ENCODE peak calls at places on chromosome 19, in five cellular contexts. One of them, this sample, is unnamed.

GRCh38 chr19:52270266-52270885 is 989 bp downstream of the ZNF766 start:
- DNase-seq in K562: no peak
- DNase-seq in AG09309: no peak
- DNase-seq in left ventricle myocardium inferior: no peak
- DNase-seq in heart right ventricle: no peak
- DNase-seq in this sample: peak; percentile 5

GRCh38 chr19:21256722-21257121 is 72.5 kb downstream of the ZNF708 start:
- DNase-seq in K562: peak; percentile 34
- DNase-seq in AG09309: no peak
- DNase-seq in left ventricle myocardium inferior: no peak
- DNase-seq in heart right ventricle: no peak
- DNase-seq in this sample: no peak

GRCh38 chr19:46716013-46716671 is 772 bp downstream of the PRKD2 start:
- DNase-seq in K562: peak; percentile 44
- DNase-seq in AG09309: no peak
- DNase-seq in left ventricle myocardium inferior: no peak
- DNase-seq in heart right ventricle: no peak
- DNase-seq in this sample: peak; percentile 63

GRCh38 chr19:51564791-51565190 is 6.3 kb upstream of the ZNF175 start:
- DNase-seq in K562: peak; percentile 57
- DNase-seq in AG09309: no peak
- DNase-seq in left ventricle myocardium inferior: no peak
- DNase-seq in heart right ventricle: no peak
- DNase-seq in this sample: no peak

GRCh38 chr19:49691243-49692101 is 556 bp downstream of the CPT1C start:
- DNase-seq in K562: no peak
- DNase-seq in AG09309: no peak
- DNase-seq in left ventricle myocardium inferior: peak; percentile 68
- DNase-seq in heart right ventricle: peak; percentile 64
- DNase-seq in this sample: peak; percentile 65

GRCh38 chr19:18898081-18898532 is 2.1 kb upstream of the CERS1 start:
- DNase-seq in K562: peak; percentile 62
- DNase-seq in AG09309: no peak
- DNase-seq in left ventricle myocardium inferior: no peak
- DNase-seq in heart right ventricle: no peak
- DNase-seq in this sample: no peak

GRCh38 chr19:30159636-30160035 is 212.5 kb upstream of the ZNF536 start:
- DNase-seq in K562: no peak
- DNase-seq in AG09309: no peak
- DNase-seq in left ventricle myocardium inferior: no peak
- DNase-seq in heart right ventricle: no peak
- DNase-seq in this sample: no peak

GRCh38 chr19:20664917-20665781 is 3.8 kb upstream of the ZNF626 start:
- DNase-seq in K562: peak; percentile 12
- DNase-seq in AG09309: no peak
- DNase-seq in left ventricle myocardium inferior: peak; percentile 29
- DNase-seq in heart right ventricle: peak; percentile 41
- DNase-seq in this sample: no peak

GRCh38 chr19:40959338-40959737 is 31.7 kb upstream of the CYP2B6 start:
- DNase-seq in K562: no peak
- DNase-seq in AG09309: no peak
- DNase-seq in left ventricle myocardium inferior: no peak
- DNase-seq in heart right ventricle: no peak
- DNase-seq in this sample: no peak

GRCh38 chr19:21233691-21234090 is 91.9 kb downstream of the ZNF431 start:
- DNase-seq in K562: no peak
- DNase-seq in AG09309: no peak
- DNase-seq in left ventricle myocardium inferior: no peak
- DNase-seq in heart right ventricle: no peak
- DNase-seq in this sample: no peak

GRCh38 chr19:13984875-13985741 is 21.0 kb downstream of the RFX1 start:
- DNase-seq in K562: no peak
- DNase-seq in AG09309: no peak
- DNase-seq in left ventricle myocardium inferior: no peak
- DNase-seq in heart right ventricle: no peak
- DNase-seq in this sample: no peak

GRCh38 chr19:7779631-7780486 is 16.8 kb downstream of the CLEC4M start:
- DNase-seq in K562: no peak
- DNase-seq in AG09309: no peak
- DNase-seq in left ventricle myocardium inferior: no peak
- DNase-seq in heart right ventricle: no peak
- DNase-seq in this sample: no peak

DNA sequence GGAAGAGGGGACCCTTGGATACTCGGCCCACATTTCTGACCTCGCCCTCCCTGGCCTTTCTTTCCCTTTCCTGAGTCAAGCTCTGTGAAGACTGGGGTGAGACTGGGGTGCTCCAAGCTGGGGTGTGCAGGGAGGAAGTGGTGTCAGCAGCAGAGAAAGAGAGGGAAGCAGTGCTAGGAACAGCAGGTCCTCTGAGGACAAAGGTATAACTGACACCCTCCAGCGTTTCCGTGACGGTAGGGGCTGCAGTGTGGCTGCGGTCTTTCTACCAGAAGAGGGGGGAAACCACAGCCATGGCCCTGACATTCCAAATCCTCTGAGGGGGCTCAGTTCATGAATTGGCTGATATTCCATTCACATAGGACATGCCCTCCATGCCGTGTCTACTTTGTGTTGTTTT is 1.1 kb downstream of the KIR3DL2 start:
- DNase-seq in K562: no peak
- DNase-seq in AG09309: no peak
- DNase-seq in left ventricle myocardium inferior: no peak
- DNase-seq in heart right ventricle: no peak
- DNase-seq in this sample: no peak
- TF ChIP-seq CTCF in K562: no peak
- TF ChIP-seq CTCF in AG09309: no peak
- TF ChIP-seq CTCF in left ventricle myocardium inferior: no peak
- TF ChIP-seq CTCF in heart right ventricle: no peak
- TF ChIP-seq CTCF in this sample: no peak

DNA sequence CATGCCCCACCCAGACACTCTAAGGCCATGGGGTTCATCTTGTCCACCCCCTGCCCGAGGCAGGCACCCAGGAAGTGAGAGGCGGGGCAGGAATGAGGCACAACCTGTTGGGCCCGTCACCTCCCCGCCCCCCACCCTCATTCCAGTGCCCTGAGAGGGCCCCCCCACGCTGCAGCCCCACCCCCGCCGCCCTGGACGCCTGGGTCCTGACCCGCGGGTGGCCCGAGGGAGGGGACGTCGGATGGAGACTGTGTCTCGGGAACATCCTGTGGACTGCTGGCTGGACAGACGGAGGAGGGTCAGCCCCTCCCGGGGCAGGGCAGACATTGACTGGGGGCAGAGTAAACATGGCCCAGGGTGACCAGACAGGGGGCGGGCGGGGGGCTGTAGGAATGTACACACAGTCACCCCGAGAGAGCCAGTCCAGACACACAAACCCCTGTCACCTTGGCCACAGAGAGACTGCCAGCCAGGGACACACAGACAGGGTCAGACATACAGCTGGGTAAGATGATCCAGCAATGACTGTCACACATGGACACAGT is 7.4 kb upstream of the JUNB start:
- DNase-seq in K562: peak; percentile 68
- DNase-seq in AG09309: no peak
- DNase-seq in left ventricle myocardium inferior: peak; percentile 70
- DNase-seq in heart right ventricle: peak; percentile 63
- DNase-seq in this sample: no peak
- TF ChIP-seq CTCF in K562: no peak
- TF ChIP-seq CTCF in AG09309: no peak
- TF ChIP-seq CTCF in left ventricle myocardium inferior: no peak
- TF ChIP-seq CTCF in heart right ventricle: no peak
- TF ChIP-seq CTCF in this sample: no peak

GRCh38 chr19:35994868-35995654 is at the start of gene SDHAF1:
- DNase-seq in K562: peak; percentile 98
- DNase-seq in AG09309: peak; percentile 39
- DNase-seq in left ventricle myocardium inferior: peak; percentile 98
- DNase-seq in heart right ventricle: peak; percentile 98
- DNase-seq in this sample: peak; percentile 91
- TF ChIP-seq CTCF in K562: peak; percentile 14
- TF ChIP-seq CTCF in AG09309: no peak
- TF ChIP-seq CTCF in left ventricle myocardium inferior: no peak
- TF ChIP-seq CTCF in heart right ventricle: no peak
- TF ChIP-seq CTCF in this sample: no peak

GRCh38 chr19:11346104-11346940 is at the start of the genes CCDC159 and TMEM205:
- DNase-seq in K562: peak; percentile 99
- DNase-seq in AG09309: peak; percentile 95
- DNase-seq in left ventricle myocardium inferior: peak; percentile 98
- DNase-seq in heart right ventricle: peak; percentile 97
- DNase-seq in this sample: peak; percentile 96
- TF ChIP-seq CTCF in K562: peak; percentile 17
- TF ChIP-seq CTCF in AG09309: no peak
- TF ChIP-seq CTCF in left ventricle myocardium inferior: peak; percentile 21
- TF ChIP-seq CTCF in heart right ventricle: no peak
- TF ChIP-seq CTCF in this sample: no peak

GRCh38 chr19:6022570-6023049 is 44.7 kb upstream of the RANBP3 start:
- DNase-seq in K562: no peak
- DNase-seq in AG09309: no peak
- DNase-seq in left ventricle myocardium inferior: no peak
- DNase-seq in heart right ventricle: no peak
- DNase-seq in this sample: no peak
- TF ChIP-seq CTCF in K562: no peak
- TF ChIP-seq CTCF in AG09309: no peak
- TF ChIP-seq CTCF in left ventricle myocardium inferior: no peak
- TF ChIP-seq CTCF in heart right ventricle: no peak
- TF ChIP-seq CTCF in this sample: peak; percentile 41

GRCh38 chr19:2329528-2329927 is 1.0 kb downstream of the SPPL2B start:
- DNase-seq in K562: peak; percentile 62
- DNase-seq in AG09309: no peak
- DNase-seq in left ventricle myocardium inferior: no peak
- DNase-seq in heart right ventricle: no peak
- DNase-seq in this sample: no peak
- TF ChIP-seq CTCF in K562: no peak
- TF ChIP-seq CTCF in AG09309: no peak
- TF ChIP-seq CTCF in left ventricle myocardium inferior: no peak
- TF ChIP-seq CTCF in heart right ventricle: no peak
- TF ChIP-seq CTCF in this sample: no peak

DNA sequence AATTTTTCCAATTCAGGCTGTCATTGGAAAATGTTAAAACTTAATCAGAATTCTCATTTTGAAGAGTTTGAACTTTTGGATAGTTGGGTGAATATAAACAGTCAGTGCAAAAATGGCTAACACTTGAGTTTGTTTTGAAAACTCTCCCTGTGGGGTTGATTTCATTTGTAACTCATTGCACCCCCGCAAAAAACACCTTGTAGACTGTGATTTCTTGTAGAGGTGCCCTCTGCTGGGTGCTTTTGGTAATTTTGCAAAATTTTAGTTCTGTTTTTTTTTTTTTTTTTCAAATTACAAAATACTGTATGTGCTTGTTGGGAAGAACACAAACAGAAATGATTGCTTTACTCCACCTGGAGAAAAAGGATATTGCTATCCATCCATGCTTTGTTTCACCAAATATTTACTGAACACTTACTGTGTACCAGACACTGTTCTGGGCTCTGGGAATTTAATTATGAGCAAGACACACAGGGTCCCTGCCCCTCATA is 28.2 kb upstream of the GPI start:
- DNase-seq in K562: peak; percentile 42
- DNase-seq in AG09309: no peak
- DNase-seq in left ventricle myocardium inferior: no peak
- DNase-seq in heart right ventricle: no peak
- DNase-seq in this sample: peak; percentile 44
- TF ChIP-seq CTCF in K562: peak; percentile 65
- TF ChIP-seq CTCF in AG09309: peak; percentile 56
- TF ChIP-seq CTCF in left ventricle myocardium inferior: peak; percentile 68
- TF ChIP-seq CTCF in heart right ventricle: peak; percentile 67
- TF ChIP-seq CTCF in this sample: peak; percentile 96